ENCODE peak calls at places on chromosomes 16 and 17, in five cellular contexts. V is T-helper 17 cell, Z is cardiac muscle cell, K is PC-9, Q is tibial artery. S is an unnamed sample. For H3K9me3, the result is how much of the 10 kb centered on the place peaks cover.

GRCh38 chr16:3282747-3283524 is at the start of gene ZNF263:
- DNase-seq in V (peak), Z (peak), K (peak), Q (peak), S (peak)

GRCh38 chr16:71904239-71904638 is 8.9 kb downstream of the IST1 start:
- DNase-seq in V (no peak), Z (no peak), K (no peak), Q (no peak), S (no peak)

GRCh38 chr16:55506708-55507107 is 2.2 kb upstream of the LPCAT2 start:
- DNase-seq in V (no peak), Z (no peak), K (no peak), Q (no peak), S (no peak)

GRCh38 chr17:37708616-37709212 is 36.1 kb downstream of the HNF1B start:
- DNase-seq in V (no peak), Z (no peak), K (no peak), Q (no peak), S (no peak)

GRCh38 chr17:29723283-29724047 is 100.8 kb upstream of the CORO6 start:
- DNase-seq in V (no peak), Z (no peak), K (no peak), Q (no peak), S (peak)

GRCh38 chr16:84179612-84180320 is 7.1 kb downstream of the TAF1C start:
- DNase-seq in V (no peak), Z (no peak), K (no peak), Q (no peak), S (no peak)

GRCh38 chr17:42967925-42968324 is 3.7 kb upstream of the AARSD1 start:
- DNase-seq in V (no peak), Z (no peak), K (no peak), Q (no peak), S (no peak)

GRCh38 chr16:65739518-65739917 is 617.7 kb upstream of the CDH11 start:
- DNase-seq in V (no peak), Z (no peak), K (no peak), Q (no peak), S (no peak)

GRCh38 chr17:73201215-73202069 is 8.6 kb downstream of the COG1 start:
- DNase-seq in V (no peak), Z (no peak), K (no peak), Q (no peak), S (no peak)

GRCh38 chr17:74449306-74449705 is 17.1 kb upstream of the CD300A start:
- DNase-seq in V (no peak), Z (no peak), K (no peak), Q (no peak), S (no peak)

GRCh38 chr17:74449773-74450172 is 16.7 kb upstream of the CD300A start:
- DNase-seq in V (no peak), Z (no peak), K (no peak), Q (no peak), S (no peak)

GRCh38 chr17:74450925-74451403 is 15.5 kb upstream of the CD300A start:
- DNase-seq in V (no peak), Z (no peak), K (no peak), Q (no peak), S (no peak)

GRCh38 chr17:74451557-74451956 is 14.9 kb upstream of the CD300A start:
- DNase-seq in V (no peak), Z (no peak), K (no peak), Q (no peak), S (no peak)

DNA sequence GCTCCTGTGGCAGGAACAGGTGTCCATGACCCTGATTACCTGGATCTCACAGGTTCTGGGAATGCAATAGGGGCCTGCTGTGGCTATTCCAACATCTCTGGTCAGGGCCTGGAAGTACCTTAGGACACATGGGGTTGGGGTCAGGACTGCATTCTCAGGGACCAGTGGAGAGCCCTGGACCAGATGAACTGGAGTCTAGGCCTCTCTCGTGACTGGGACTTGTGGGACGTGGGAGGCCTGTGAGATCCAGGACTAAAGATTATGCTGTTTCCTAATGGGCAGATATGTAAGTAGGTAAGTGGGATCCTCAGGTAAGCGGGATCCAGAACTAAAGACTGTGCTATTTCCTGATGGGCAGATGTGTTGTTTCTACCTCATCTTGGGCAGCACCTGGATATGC is 16.2 kb upstream of the CD300A start:
- DNase-seq in V (no peak), Z (no peak), K (no peak), Q (no peak), S (no peak)
- H3K9me3 ChIP-seq in V (under half), Z (under half), K (under half), Q (under half), S (under half)

DNA sequence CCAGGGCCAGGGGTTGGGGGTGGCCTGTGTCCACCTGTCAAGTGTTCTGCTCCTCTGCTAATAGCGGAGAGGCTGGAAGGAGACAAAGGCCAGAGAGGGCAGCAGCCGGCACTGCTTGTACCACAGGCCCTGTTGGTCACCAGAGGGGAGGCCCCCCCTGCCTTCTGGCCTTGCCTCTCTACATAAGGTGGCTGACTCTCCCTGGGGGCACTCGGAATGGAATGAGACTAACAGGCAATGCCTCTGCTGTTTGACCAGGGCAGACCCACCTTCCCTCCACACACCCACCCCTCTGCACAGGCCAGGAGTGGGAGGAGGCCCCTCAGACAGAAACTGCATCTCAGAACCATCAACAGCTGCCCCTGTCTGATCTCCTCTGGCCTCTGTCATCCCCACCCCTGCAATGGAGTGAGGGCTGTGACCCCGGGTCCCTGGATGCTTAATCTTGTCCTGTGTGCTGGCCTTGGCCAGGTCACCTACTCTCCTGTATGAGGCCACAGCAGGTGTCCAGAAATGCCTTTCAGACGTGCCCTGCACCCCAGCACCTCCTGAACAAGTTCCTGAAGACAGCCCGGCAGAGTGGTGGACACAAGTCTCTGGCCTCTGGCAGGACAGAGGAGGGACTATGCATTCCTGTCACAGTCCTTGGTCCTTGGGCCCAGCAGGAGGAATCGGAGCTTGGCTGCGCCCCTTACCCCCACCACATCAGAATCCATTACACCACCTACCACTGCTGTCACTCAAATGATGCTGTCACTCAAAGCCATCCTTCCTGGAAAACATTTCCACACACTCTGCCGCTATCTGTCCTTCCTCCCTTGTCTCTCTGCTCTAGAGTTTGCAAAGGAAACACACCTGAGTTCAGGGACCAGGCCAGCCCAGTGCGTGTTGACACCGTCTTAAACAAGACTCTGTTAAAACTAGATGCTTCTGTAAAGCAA is 107.5 kb upstream of the ZNF750 start:
- DNase-seq in V (no peak), Z (no peak), K (no peak), Q (no peak), S (no peak)
- H3K9me3 ChIP-seq in V (under half), Z (under half), K (under half), Q (under half), S (under half)

GRCh38 chr17:68441064-68441770 is 16.1 kb downstream of the WIPI1 start:
- DNase-seq in V (no peak), Z (no peak), K (no peak), Q (no peak), S (peak)
- H3K9me3 ChIP-seq in V (under half), Z (under half), K (under half), Q (under half), S (under half)

GRCh38 chr16:35750157-35750689 is 2290.8 kb downstream of the TP53TG3F start:
- DNase-seq in V (no peak), Z (no peak), K (no peak), Q (no peak), S (no peak)

GRCh38 chr16:35751191-35751941 is 2292.0 kb downstream of the TP53TG3F start:
- DNase-seq in V (no peak), Z (no peak), K (no peak), Q (no peak), S (no peak)

GRCh38 chr16:35752012-35752772 is 2292.8 kb downstream of the TP53TG3F start:
- DNase-seq in V (no peak), Z (no peak), K (no peak), Q (no peak), S (no peak)

GRCh38 chr16:35749253-35750141 is 2290.1 kb downstream of the TP53TG3F start:
- DNase-seq in V (no peak), Z (no peak), K (no peak), Q (no peak), S (no peak)

DNA sequence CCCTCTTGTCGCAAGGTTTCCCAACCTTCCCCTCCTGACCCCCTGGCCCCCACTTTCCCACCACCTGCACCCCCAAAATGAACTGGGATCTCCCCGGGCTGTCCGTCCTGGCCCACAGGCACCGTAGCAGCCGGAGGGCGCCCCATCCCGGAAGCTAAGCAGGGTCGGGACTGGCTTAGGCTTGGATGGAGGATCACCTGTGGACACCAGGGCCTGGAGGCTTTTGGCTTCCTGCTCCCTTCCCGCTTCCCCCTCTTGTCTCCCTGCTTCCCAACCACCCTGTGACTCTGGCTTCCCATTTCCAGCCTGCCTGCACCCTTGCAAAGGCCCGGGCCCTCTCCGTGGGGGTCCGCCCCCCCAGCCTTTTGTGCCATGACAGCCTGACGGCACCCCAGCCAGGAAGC is 2291.3 kb downstream of the TP53TG3F start:
- DNase-seq in V (no peak), Z (no peak), K (no peak), Q (no peak), S (no peak)
- H3K9me3 ChIP-seq in V (under half), Z (under half), K (under half), Q (under half), S (half or more)

GRCh38 chr17:21823643-21824042 is 131.3 kb downstream of the KCNJ18 start:
- DNase-seq in V (no peak), Z (no peak), K (no peak), Q (no peak), S (no peak)
- H3K9me3 ChIP-seq in V (under half), Z (under half), K (under half), Q (under half), S (under half)

GRCh38 chr17:80832266-80832676 is 159.4 kb upstream of the CHMP6 start:
- DNase-seq in V (no peak), Z (peak), K (no peak), Q (no peak), S (no peak)
- H3K9me3 ChIP-seq in V (under half), Z (under half), K (under half), Q (under half), S (under half)

GRCh38 chr17:15454328-15454727 is 13.1 kb downstream of the CDRT4 start:
- DNase-seq in V (no peak), Z (no peak), K (no peak), Q (no peak), S (no peak)

GRCh38 chr17:15453782-15454181 is 13.6 kb downstream of the CDRT4 start:
- DNase-seq in V (no peak), Z (no peak), K (no peak), Q (no peak), S (no peak)

GRCh38 chr17:15457723-15458094 is 9.7 kb downstream of the CDRT4 start:
- DNase-seq in V (no peak), Z (no peak), K (no peak), Q (peak), S (no peak)

GRCh38 chr17:15456972-15457722 is 10.3 kb downstream of the CDRT4 start:
- DNase-seq in V (no peak), Z (no peak), K (no peak), Q (peak), S (no peak)

GRCh38 chr17:15456486-15456885 is 10.9 kb downstream of the CDRT4 start:
- DNase-seq in V (no peak), Z (no peak), K (no peak), Q (peak), S (no peak)
- H3K9me3 ChIP-seq in V (under half), Z (under half), K (under half), Q (under half), S (under half)

GRCh38 chr16:10373556-10373955 is 12.3 kb upstream of the ATF7IP2 start:
- DNase-seq in V (no peak), Z (no peak), K (no peak), Q (no peak), S (no peak)
- H3K9me3 ChIP-seq in V (under half), Z (under half), K (under half), Q (under half), S (under half)

GRCh38 chr17:49180998-49181635 is 29.3 kb downstream of the GNGT2 start:
- DNase-seq in V (no peak), Z (no peak), K (no peak), Q (no peak), S (no peak)
- H3K9me3 ChIP-seq in V (under half), Z (under half), K (under half), Q (under half), S (under half)

DNA sequence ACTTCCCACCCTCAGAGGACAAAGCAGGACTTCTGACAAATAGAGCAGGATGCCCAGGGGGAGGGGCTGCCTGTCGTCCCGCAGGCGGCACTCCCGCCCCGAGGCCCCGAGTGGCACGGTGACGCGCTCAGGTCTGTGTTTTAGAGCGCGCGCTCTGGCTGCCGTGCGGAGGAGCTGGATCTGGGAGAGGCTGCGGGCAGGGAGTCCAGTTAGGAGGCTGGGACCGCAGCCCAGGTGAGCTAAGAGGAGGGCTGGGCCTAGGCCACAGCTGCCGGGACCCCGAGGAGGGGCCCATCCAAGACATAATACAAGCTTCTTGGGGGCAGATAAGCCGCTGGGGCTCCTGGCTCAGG is 6.4 kb downstream of the DOC2A start:
- DNase-seq in V (no peak), Z (no peak), K (no peak), Q (no peak), S (no peak)
- H3K9me3 ChIP-seq in V (under half), Z (under half), K (under half), Q (under half), S (under half)

S was measured in CD4-positive, CD25-positive, alpha-beta regulatory T cell.